ENCODE peak calls at places on chromosomes 7 and 10, in nine cellular contexts. One of them, this sample, is unnamed.
A peak's percentile ranks its signal among the peaks of the same experiment; 100 is the strongest.

GRCh38 chr10:6212806-6213205 is 10.1 kb downstream of the PFKFB3 start:
- DNase-seq in M059J: no peak
- DNase-seq in fibroblast of the conjunctiva: no peak
- DNase-seq in T-helper 9 cell: no peak
- DNase-seq in heart left ventricle: no peak
- DNase-seq in lung microvascular endothelial cell: no peak
- DNase-seq in effector CD4-positive, alpha-beta T cell: no peak
- DNase-seq in activated CD4-positive, CD25-positive, alpha-beta regulatory T cell treated with anti-CD3 and anti-CD28 coated beads, Interleukin-2, amount 50 U/mL, for 72 hours: no peak
- DNase-seq in caudate nucleus: no peak
- DNase-seq in this sample: peak; percentile 28

GRCh38 chr10:18608581-18608980 is 42.8 kb downstream of the NSUN6 start:
- DNase-seq in T-helper 9 cell: no peak
- DNase-seq in effector CD4-positive, alpha-beta T cell: no peak
- DNase-seq in caudate nucleus: no peak
- DNase-seq in heart left ventricle: no peak
- DNase-seq in lung microvascular endothelial cell: no peak
- DNase-seq in activated CD4-positive, CD25-positive, alpha-beta regulatory T cell treated with anti-CD3 and anti-CD28 coated beads, Interleukin-2, amount 50 U/mL, for 72 hours: no peak
- DNase-seq in M059J: no peak
- DNase-seq in fibroblast of the conjunctiva: no peak
- DNase-seq in this sample: no peak

GRCh38 chr10:49107111-49107889 is 8.0 kb downstream of the VSTM4 start:
- DNase-seq in effector CD4-positive, alpha-beta T cell: no peak
- DNase-seq in lung microvascular endothelial cell: no peak
- DNase-seq in T-helper 9 cell: no peak
- DNase-seq in fibroblast of the conjunctiva: no peak
- DNase-seq in activated CD4-positive, CD25-positive, alpha-beta regulatory T cell treated with anti-CD3 and anti-CD28 coated beads, Interleukin-2, amount 50 U/mL, for 72 hours: no peak
- DNase-seq in M059J: no peak
- DNase-seq in heart left ventricle: no peak
- DNase-seq in caudate nucleus: no peak
- DNase-seq in this sample: no peak

GRCh38 chr10:5779753-5780152 is 33.5 kb downstream of the GDI2 start:
- DNase-seq in M059J: no peak
- DNase-seq in lung microvascular endothelial cell: no peak
- DNase-seq in heart left ventricle: no peak
- DNase-seq in caudate nucleus: no peak
- DNase-seq in effector CD4-positive, alpha-beta T cell: no peak
- DNase-seq in T-helper 9 cell: no peak
- DNase-seq in activated CD4-positive, CD25-positive, alpha-beta regulatory T cell treated with anti-CD3 and anti-CD28 coated beads, Interleukin-2, amount 50 U/mL, for 72 hours: no peak
- DNase-seq in fibroblast of the conjunctiva: no peak
- DNase-seq in this sample: no peak

GRCh38 chr10:118808601-118809371 is 54.0 kb upstream of the CACUL1 start:
- DNase-seq in effector CD4-positive, alpha-beta T cell: no peak
- DNase-seq in M059J: no peak
- DNase-seq in caudate nucleus: no peak
- DNase-seq in lung microvascular endothelial cell: no peak
- DNase-seq in T-helper 9 cell: no peak
- DNase-seq in activated CD4-positive, CD25-positive, alpha-beta regulatory T cell treated with anti-CD3 and anti-CD28 coated beads, Interleukin-2, amount 50 U/mL, for 72 hours: no peak
- DNase-seq in fibroblast of the conjunctiva: no peak
- DNase-seq in heart left ventricle: no peak
- DNase-seq in this sample: no peak

GRCh38 chr10:32893431-32893830 is 64.6 kb downstream of the ITGB1 start:
- DNase-seq in T-helper 9 cell: no peak
- DNase-seq in caudate nucleus: no peak
- DNase-seq in M059J: peak; percentile 17
- DNase-seq in fibroblast of the conjunctiva: no peak
- DNase-seq in heart left ventricle: no peak
- DNase-seq in effector CD4-positive, alpha-beta T cell: no peak
- DNase-seq in lung microvascular endothelial cell: no peak
- DNase-seq in activated CD4-positive, CD25-positive, alpha-beta regulatory T cell treated with anti-CD3 and anti-CD28 coated beads, Interleukin-2, amount 50 U/mL, for 72 hours: no peak
- DNase-seq in this sample: no peak

GRCh38 chr7:25429731-25430130 is 201.4 kb upstream of the NPVF start:
- DNase-seq in M059J: peak; percentile 11
- DNase-seq in fibroblast of the conjunctiva: peak; percentile 17
- DNase-seq in activated CD4-positive, CD25-positive, alpha-beta regulatory T cell treated with anti-CD3 and anti-CD28 coated beads, Interleukin-2, amount 50 U/mL, for 72 hours: no peak
- DNase-seq in lung microvascular endothelial cell: no peak
- DNase-seq in heart left ventricle: no peak
- DNase-seq in effector CD4-positive, alpha-beta T cell: no peak
- DNase-seq in caudate nucleus: no peak
- DNase-seq in T-helper 9 cell: no peak
- DNase-seq in this sample: no peak

GRCh38 chr7:127885843-127886242 is 145.4 kb downstream of the LRRC4 start:
- DNase-seq in effector CD4-positive, alpha-beta T cell: no peak
- DNase-seq in activated CD4-positive, CD25-positive, alpha-beta regulatory T cell treated with anti-CD3 and anti-CD28 coated beads, Interleukin-2, amount 50 U/mL, for 72 hours: no peak
- DNase-seq in T-helper 9 cell: no peak
- DNase-seq in M059J: peak; percentile 75
- DNase-seq in lung microvascular endothelial cell: peak; percentile 58
- DNase-seq in heart left ventricle: peak; percentile 43
- DNase-seq in fibroblast of the conjunctiva: peak; percentile 42
- DNase-seq in caudate nucleus: peak; percentile 10
- DNase-seq in this sample: peak; percentile 83

GRCh38 chr10:89342219-89342966 is 14.6 kb downstream of the IFIT3 start:
- DNase-seq in activated CD4-positive, CD25-positive, alpha-beta regulatory T cell treated with anti-CD3 and anti-CD28 coated beads, Interleukin-2, amount 50 U/mL, for 72 hours: no peak
- DNase-seq in caudate nucleus: peak; percentile 77
- DNase-seq in M059J: peak; percentile 88
- DNase-seq in effector CD4-positive, alpha-beta T cell: no peak
- DNase-seq in T-helper 9 cell: no peak
- DNase-seq in heart left ventricle: peak; percentile 47
- DNase-seq in lung microvascular endothelial cell: peak; percentile 78
- DNase-seq in fibroblast of the conjunctiva: peak; percentile 88
- DNase-seq in this sample: peak; percentile 95

GRCh38 chr7:68511281-68511680 is 1087.0 kb upstream of the AUTS2 start:
- DNase-seq in caudate nucleus: peak; percentile 5
- DNase-seq in T-helper 9 cell: no peak
- DNase-seq in heart left ventricle: no peak
- DNase-seq in fibroblast of the conjunctiva: no peak
- DNase-seq in M059J: peak; percentile 32
- DNase-seq in effector CD4-positive, alpha-beta T cell: no peak
- DNase-seq in activated CD4-positive, CD25-positive, alpha-beta regulatory T cell treated with anti-CD3 and anti-CD28 coated beads, Interleukin-2, amount 50 U/mL, for 72 hours: no peak
- DNase-seq in lung microvascular endothelial cell: no peak
- DNase-seq in this sample: peak; percentile 72

GRCh38 chr10:122706947-122707346 is 7.3 kb upstream of the C10orf120 start:
- DNase-seq in caudate nucleus: no peak
- DNase-seq in activated CD4-positive, CD25-positive, alpha-beta regulatory T cell treated with anti-CD3 and anti-CD28 coated beads, Interleukin-2, amount 50 U/mL, for 72 hours: no peak
- DNase-seq in T-helper 9 cell: no peak
- DNase-seq in heart left ventricle: no peak
- DNase-seq in fibroblast of the conjunctiva: no peak
- DNase-seq in lung microvascular endothelial cell: no peak
- DNase-seq in effector CD4-positive, alpha-beta T cell: no peak
- DNase-seq in M059J: no peak
- DNase-seq in this sample: no peak

GRCh38 chr10:110822708-110823291 is 48.9 kb upstream of the PDCD4 start:
- DNase-seq in effector CD4-positive, alpha-beta T cell: no peak
- DNase-seq in activated CD4-positive, CD25-positive, alpha-beta regulatory T cell treated with anti-CD3 and anti-CD28 coated beads, Interleukin-2, amount 50 U/mL, for 72 hours: no peak
- DNase-seq in heart left ventricle: no peak
- DNase-seq in caudate nucleus: peak; percentile 50
- DNase-seq in T-helper 9 cell: no peak
- DNase-seq in fibroblast of the conjunctiva: no peak
- DNase-seq in lung microvascular endothelial cell: no peak
- DNase-seq in M059J: no peak
- DNase-seq in this sample: no peak

GRCh38 chr7:55271069-55271468 is 94.1 kb upstream of the LANCL2 start:
- DNase-seq in activated CD4-positive, CD25-positive, alpha-beta regulatory T cell treated with anti-CD3 and anti-CD28 coated beads, Interleukin-2, amount 50 U/mL, for 72 hours: no peak
- DNase-seq in lung microvascular endothelial cell: peak; percentile 18
- DNase-seq in caudate nucleus: no peak
- DNase-seq in T-helper 9 cell: no peak
- DNase-seq in M059J: peak; percentile 23
- DNase-seq in fibroblast of the conjunctiva: no peak
- DNase-seq in effector CD4-positive, alpha-beta T cell: no peak
- DNase-seq in heart left ventricle: no peak
- DNase-seq in this sample: no peak

GRCh38 chr7:71752171-71752935 is 620.4 kb downstream of the GALNT17 start:
- DNase-seq in lung microvascular endothelial cell: peak; percentile 27
- DNase-seq in T-helper 9 cell: no peak
- DNase-seq in activated CD4-positive, CD25-positive, alpha-beta regulatory T cell treated with anti-CD3 and anti-CD28 coated beads, Interleukin-2, amount 50 U/mL, for 72 hours: peak; percentile 47
- DNase-seq in caudate nucleus: peak; percentile 74
- DNase-seq in M059J: peak; percentile 28
- DNase-seq in effector CD4-positive, alpha-beta T cell: no peak
- DNase-seq in fibroblast of the conjunctiva: no peak
- DNase-seq in heart left ventricle: peak; percentile 30
- DNase-seq in this sample: peak; percentile 79

GRCh38 chr10:15353471-15353870 is 17.6 kb downstream of the FAM171A1 start:
- DNase-seq in T-helper 9 cell: no peak
- DNase-seq in lung microvascular endothelial cell: no peak
- DNase-seq in M059J: no peak
- DNase-seq in caudate nucleus: no peak
- DNase-seq in activated CD4-positive, CD25-positive, alpha-beta regulatory T cell treated with anti-CD3 and anti-CD28 coated beads, Interleukin-2, amount 50 U/mL, for 72 hours: no peak
- DNase-seq in effector CD4-positive, alpha-beta T cell: no peak
- DNase-seq in heart left ventricle: no peak
- DNase-seq in fibroblast of the conjunctiva: no peak
- DNase-seq in this sample: no peak

GRCh38 chr7:37531225-37531624 is 82.6 kb upstream of the ELMO1 start:
- DNase-seq in fibroblast of the conjunctiva: no peak
- DNase-seq in effector CD4-positive, alpha-beta T cell: no peak
- DNase-seq in activated CD4-positive, CD25-positive, alpha-beta regulatory T cell treated with anti-CD3 and anti-CD28 coated beads, Interleukin-2, amount 50 U/mL, for 72 hours: no peak
- DNase-seq in heart left ventricle: no peak
- DNase-seq in T-helper 9 cell: no peak
- DNase-seq in lung microvascular endothelial cell: peak; percentile 76
- DNase-seq in caudate nucleus: no peak
- DNase-seq in M059J: no peak
- DNase-seq in this sample: no peak

GRCh38 chr10:126421745-126422144 is 33.5 kb upstream of the ADAM12 start:
- DNase-seq in effector CD4-positive, alpha-beta T cell: no peak
- DNase-seq in heart left ventricle: no peak
- DNase-seq in M059J: peak; percentile 100
- DNase-seq in lung microvascular endothelial cell: peak; percentile 48
- DNase-seq in fibroblast of the conjunctiva: peak; percentile 93
- DNase-seq in caudate nucleus: peak; percentile 33
- DNase-seq in T-helper 9 cell: no peak
- DNase-seq in activated CD4-positive, CD25-positive, alpha-beta regulatory T cell treated with anti-CD3 and anti-CD28 coated beads, Interleukin-2, amount 50 U/mL, for 72 hours: no peak
- DNase-seq in this sample: no peak

GRCh38 chr7:90625562-90625961 is 29.4 kb downstream of the CDK14 start:
- DNase-seq in fibroblast of the conjunctiva: peak; percentile 44
- DNase-seq in activated CD4-positive, CD25-positive, alpha-beta regulatory T cell treated with anti-CD3 and anti-CD28 coated beads, Interleukin-2, amount 50 U/mL, for 72 hours: no peak
- DNase-seq in effector CD4-positive, alpha-beta T cell: no peak
- DNase-seq in caudate nucleus: peak; percentile 2
- DNase-seq in heart left ventricle: peak; percentile 42
- DNase-seq in lung microvascular endothelial cell: peak; percentile 57
- DNase-seq in M059J: peak; percentile 40
- DNase-seq in T-helper 9 cell: no peak
- DNase-seq in this sample: peak; percentile 27

GRCh38 chr10:101015582-101015973 is 15.4 kb downstream of the PDZD7 start:
- DNase-seq in caudate nucleus: no peak
- DNase-seq in lung microvascular endothelial cell: no peak
- DNase-seq in T-helper 9 cell: no peak
- DNase-seq in effector CD4-positive, alpha-beta T cell: no peak
- DNase-seq in activated CD4-positive, CD25-positive, alpha-beta regulatory T cell treated with anti-CD3 and anti-CD28 coated beads, Interleukin-2, amount 50 U/mL, for 72 hours: no peak
- DNase-seq in fibroblast of the conjunctiva: no peak
- DNase-seq in M059J: no peak
- DNase-seq in heart left ventricle: no peak
- DNase-seq in this sample: no peak

GRCh38 chr10:116112232-116113231 is 160.5 kb downstream of the GFRA1 start:
- DNase-seq in caudate nucleus: peak; percentile 15
- DNase-seq in effector CD4-positive, alpha-beta T cell: no peak
- DNase-seq in heart left ventricle: no peak
- DNase-seq in activated CD4-positive, CD25-positive, alpha-beta regulatory T cell treated with anti-CD3 and anti-CD28 coated beads, Interleukin-2, amount 50 U/mL, for 72 hours: no peak
- DNase-seq in lung microvascular endothelial cell: no peak
- DNase-seq in M059J: peak; percentile 51
- DNase-seq in fibroblast of the conjunctiva: no peak
- DNase-seq in T-helper 9 cell: no peak
- DNase-seq in this sample: no peak

GRCh38 chr10:76150139-76150885 is 718.9 kb downstream of the LRMDA start:
- DNase-seq in fibroblast of the conjunctiva: no peak
- DNase-seq in T-helper 9 cell: no peak
- DNase-seq in lung microvascular endothelial cell: no peak
- DNase-seq in M059J: peak; percentile 80
- DNase-seq in effector CD4-positive, alpha-beta T cell: no peak
- DNase-seq in heart left ventricle: no peak
- DNase-seq in caudate nucleus: no peak
- DNase-seq in activated CD4-positive, CD25-positive, alpha-beta regulatory T cell treated with anti-CD3 and anti-CD28 coated beads, Interleukin-2, amount 50 U/mL, for 72 hours: no peak
- DNase-seq in this sample: no peak

GRCh38 chr10:46217749-46218453 is 68.9 kb upstream of the ANTXRL start:
- DNase-seq in T-helper 9 cell: no peak
- DNase-seq in effector CD4-positive, alpha-beta T cell: no peak
- DNase-seq in lung microvascular endothelial cell: no peak
- DNase-seq in heart left ventricle: no peak
- DNase-seq in caudate nucleus: no peak
- DNase-seq in fibroblast of the conjunctiva: no peak
- DNase-seq in M059J: no peak
- DNase-seq in activated CD4-positive, CD25-positive, alpha-beta regulatory T cell treated with anti-CD3 and anti-CD28 coated beads, Interleukin-2, amount 50 U/mL, for 72 hours: no peak
- DNase-seq in this sample: no peak

GRCh38 chr10:89738551-89739209 is 37.3 kb downstream of the KIF20B start:
- DNase-seq in fibroblast of the conjunctiva: no peak
- DNase-seq in activated CD4-positive, CD25-positive, alpha-beta regulatory T cell treated with anti-CD3 and anti-CD28 coated beads, Interleukin-2, amount 50 U/mL, for 72 hours: no peak
- DNase-seq in caudate nucleus: no peak
- DNase-seq in lung microvascular endothelial cell: peak; percentile 5
- DNase-seq in effector CD4-positive, alpha-beta T cell: no peak
- DNase-seq in T-helper 9 cell: no peak
- DNase-seq in M059J: no peak
- DNase-seq in heart left ventricle: no peak
- DNase-seq in this sample: no peak

GRCh38 chr7:43372656-43373355 is 210.1 kb upstream of the STK17A start:
- DNase-seq in caudate nucleus: no peak
- DNase-seq in heart left ventricle: no peak
- DNase-seq in activated CD4-positive, CD25-positive, alpha-beta regulatory T cell treated with anti-CD3 and anti-CD28 coated beads, Interleukin-2, amount 50 U/mL, for 72 hours: no peak
- DNase-seq in fibroblast of the conjunctiva: no peak
- DNase-seq in effector CD4-positive, alpha-beta T cell: no peak
- DNase-seq in M059J: no peak
- DNase-seq in lung microvascular endothelial cell: no peak
- DNase-seq in T-helper 9 cell: no peak
- DNase-seq in this sample: no peak

GRCh38 chr7:114152314-114152938 is 233.6 kb upstream of the PPP1R3A start:
- DNase-seq in T-helper 9 cell: no peak
- DNase-seq in lung microvascular endothelial cell: no peak
- DNase-seq in M059J: no peak
- DNase-seq in effector CD4-positive, alpha-beta T cell: no peak
- DNase-seq in fibroblast of the conjunctiva: no peak
- DNase-seq in heart left ventricle: no peak
- DNase-seq in caudate nucleus: no peak
- DNase-seq in activated CD4-positive, CD25-positive, alpha-beta regulatory T cell treated with anti-CD3 and anti-CD28 coated beads, Interleukin-2, amount 50 U/mL, for 72 hours: no peak
- DNase-seq in this sample: no peak

GRCh38 chr10:62302760-62303159 is 34.1 kb upstream of the RTKN2 start:
- DNase-seq in T-helper 9 cell: no peak
- DNase-seq in caudate nucleus: no peak
- DNase-seq in heart left ventricle: no peak
- DNase-seq in M059J: no peak
- DNase-seq in effector CD4-positive, alpha-beta T cell: no peak
- DNase-seq in activated CD4-positive, CD25-positive, alpha-beta regulatory T cell treated with anti-CD3 and anti-CD28 coated beads, Interleukin-2, amount 50 U/mL, for 72 hours: no peak
- DNase-seq in fibroblast of the conjunctiva: no peak
- DNase-seq in lung microvascular endothelial cell: no peak
- DNase-seq in this sample: no peak

GRCh38 chr7:96034940-96035727 is 262.8 kb downstream of the DYNC1I1 start:
- DNase-seq in lung microvascular endothelial cell: no peak
- DNase-seq in effector CD4-positive, alpha-beta T cell: no peak
- DNase-seq in activated CD4-positive, CD25-positive, alpha-beta regulatory T cell treated with anti-CD3 and anti-CD28 coated beads, Interleukin-2, amount 50 U/mL, for 72 hours: no peak
- DNase-seq in heart left ventricle: no peak
- DNase-seq in caudate nucleus: no peak
- DNase-seq in T-helper 9 cell: no peak
- DNase-seq in M059J: no peak
- DNase-seq in fibroblast of the conjunctiva: no peak
- DNase-seq in this sample: no peak

GRCh38 chr10:131886181-131886716 is 14.6 kb upstream of the PPP2R2D start:
- DNase-seq in lung microvascular endothelial cell: no peak
- DNase-seq in M059J: no peak
- DNase-seq in effector CD4-positive, alpha-beta T cell: no peak
- DNase-seq in heart left ventricle: no peak
- DNase-seq in fibroblast of the conjunctiva: no peak
- DNase-seq in activated CD4-positive, CD25-positive, alpha-beta regulatory T cell treated with anti-CD3 and anti-CD28 coated beads, Interleukin-2, amount 50 U/mL, for 72 hours: peak; percentile 17
- DNase-seq in caudate nucleus: no peak
- DNase-seq in T-helper 9 cell: no peak
- DNase-seq in this sample: no peak

GRCh38 chr10:12539350-12540164 is 190.2 kb downstream of the CAMK1D start:
- DNase-seq in heart left ventricle: no peak
- DNase-seq in activated CD4-positive, CD25-positive, alpha-beta regulatory T cell treated with anti-CD3 and anti-CD28 coated beads, Interleukin-2, amount 50 U/mL, for 72 hours: no peak
- DNase-seq in fibroblast of the conjunctiva: no peak
- DNase-seq in M059J: no peak
- DNase-seq in effector CD4-positive, alpha-beta T cell: no peak
- DNase-seq in lung microvascular endothelial cell: no peak
- DNase-seq in T-helper 9 cell: no peak
- DNase-seq in caudate nucleus: no peak
- DNase-seq in this sample: no peak

GRCh38 chr10:95441547-95441923 is 119.6 kb downstream of the SORBS1 start:
- DNase-seq in heart left ventricle: no peak
- DNase-seq in caudate nucleus: no peak
- DNase-seq in M059J: no peak
- DNase-seq in activated CD4-positive, CD25-positive, alpha-beta regulatory T cell treated with anti-CD3 and anti-CD28 coated beads, Interleukin-2, amount 50 U/mL, for 72 hours: no peak
- DNase-seq in effector CD4-positive, alpha-beta T cell: no peak
- DNase-seq in fibroblast of the conjunctiva: no peak
- DNase-seq in lung microvascular endothelial cell: no peak
- DNase-seq in T-helper 9 cell: no peak
- DNase-seq in this sample: no peak

GRCh38 chr10:68560916-68561691 is 967 bp downstream of the TET1 start:
- DNase-seq in fibroblast of the conjunctiva: no peak
- DNase-seq in heart left ventricle: no peak
- DNase-seq in M059J: peak; percentile 50
- DNase-seq in T-helper 9 cell: no peak
- DNase-seq in lung microvascular endothelial cell: peak; percentile 7
- DNase-seq in effector CD4-positive, alpha-beta T cell: no peak
- DNase-seq in caudate nucleus: peak; percentile 1
- DNase-seq in activated CD4-positive, CD25-positive, alpha-beta regulatory T cell treated with anti-CD3 and anti-CD28 coated beads, Interleukin-2, amount 50 U/mL, for 72 hours: no peak
- DNase-seq in this sample: no peak